ENCODE peak calls at places on chromosomes 12 and 14, in seven cellular contexts. K, X, L, V, S, T and M are unnamed samples.

GRCh38 chr12:121345151-121345810 is 6.9 kb downstream of the ANAPC5 start:
- DNase-seq in K (no peak), X (no peak), L (no peak), V (no peak), S (no peak), T (no peak), M (no peak)

GRCh38 chr14:95979339-95980042 is 59.7 kb upstream of the C14orf132 start:
- DNase-seq in K (no peak), X (no peak), L (no peak), V (no peak), S (no peak), T (no peak), M (no peak)

GRCh38 chr14:77140937-77141591 is 527 bp downstream of the ZDHHC22 start:
- DNase-seq in K (no peak), X (no peak), L (peak), V (peak), S (no peak), T (no peak), M (peak)

GRCh38 chr14:87233266-87233665 is 759.7 kb downstream of the GALC start:
- DNase-seq in K (no peak), X (no peak), L (no peak), V (no peak), S (no peak), T (no peak), M (no peak)

GRCh38 chr12:5441497-5442236 is 9.8 kb downstream of the NTF3 start:
- DNase-seq in K (peak), X (no peak), L (no peak), V (peak), S (no peak), T (peak), M (peak)

GRCh38 chr12:95218164-95218851 is 701 bp downstream of the VEZT start:
- DNase-seq in K (peak), X (no peak), L (peak), V (peak), S (no peak), T (no peak), M (peak)

GRCh38 chr14:78904094-78904493 is 733.9 kb downstream of the NRXN3 start:
- DNase-seq in K (no peak), X (no peak), L (no peak), V (no peak), S (no peak), T (no peak), M (no peak)

GRCh38 chr14:80456200-80456599 is 244.9 kb upstream of the DIO2 start:
- DNase-seq in K (no peak), X (no peak), L (no peak), V (peak), S (no peak), T (no peak), M (no peak)

GRCh38 chr12:75323663-75324062 is 6.5 kb downstream of the CAPS2 start:
- DNase-seq in K (no peak), X (no peak), L (no peak), V (no peak), S (no peak), T (no peak), M (no peak)

GRCh38 chr12:92908108-92908507 is 21.0 kb downstream of the EEA1 start:
- DNase-seq in K (no peak), X (no peak), L (no peak), V (no peak), S (no peak), T (no peak), M (no peak)

GRCh38 chr12:13171921-13172859 is 24.3 kb upstream of the EMP1 start:
- DNase-seq in K (peak), X (no peak), L (peak), V (no peak), S (no peak), T (no peak), M (peak)

GRCh38 chr12:11962795-11963347 is 107.9 kb upstream of the BCL2L14 start:
- DNase-seq in K (no peak), X (no peak), L (no peak), V (no peak), S (no peak), T (no peak), M (peak)

GRCh38 chr12:109696485-109697269 is 16.9 kb upstream of the FAM222A start:
- DNase-seq in K (no peak), X (no peak), L (no peak), V (peak), S (no peak), T (no peak), M (peak)

GRCh38 chr12:43332977-43333649 is 218.9 kb downstream of the ADAMTS20 start:
- DNase-seq in K (no peak), X (no peak), L (no peak), V (peak), S (no peak), T (no peak), M (no peak)

GRCh38 chr12:32801269-32802019 is 45.7 kb upstream of the YARS2 start:
- DNase-seq in K (no peak), X (no peak), L (no peak), V (no peak), S (no peak), T (no peak), M (no peak)

GRCh38 chr14:61385002-61385685 is 63.8 kb downstream of the PRKCH start:
- DNase-seq in K (no peak), X (no peak), L (no peak), V (no peak), S (no peak), T (no peak), M (no peak)

GRCh38 chr14:104769324-104770071 is 16.6 kb downstream of the SIVA1 start:
- DNase-seq in K (no peak), X (no peak), L (no peak), V (no peak), S (no peak), T (no peak), M (no peak)

GRCh38 chr14:21734457-21735074 is 60.9 kb upstream of the OR4E1 start:
- DNase-seq in K (peak), X (no peak), L (peak), V (peak), S (no peak), T (no peak), M (no peak)

GRCh38 chr12:56931474-56931978 is 2.7 kb downstream of the SDR9C7 start:
- DNase-seq in K (peak), X (no peak), L (no peak), V (peak), S (no peak), T (peak), M (no peak)

GRCh38 chr12:45051490-45052105 is 699 bp upstream of the DBX2 start:
- DNase-seq in K (no peak), X (no peak), L (no peak), V (no peak), S (no peak), T (no peak), M (no peak)

GRCh38 chr12:91140660-91141045 is 29.4 kb upstream of the LUM start:
- DNase-seq in K (no peak), X (no peak), L (no peak), V (peak), S (peak), T (peak), M (no peak)

GRCh38 chr14:61780125-61780524 is 17.9 kb downstream of the SNAPC1 start:
- DNase-seq in K (no peak), X (no peak), L (no peak), V (no peak), S (no peak), T (no peak), M (no peak)

GRCh38 chr12:1616233-1617066 is 12.6 kb upstream of the WNT5B start:
- DNase-seq in K (no peak), X (no peak), L (no peak), V (no peak), S (no peak), T (no peak), M (no peak)

GRCh38 chr12:119665164-119665929 is 2.6 kb upstream of the PRKAB1 start:
- DNase-seq in K (no peak), X (no peak), L (no peak), V (no peak), S (no peak), T (no peak), M (no peak)

GRCh38 chr12:120706029-120706428 is 4.2 kb upstream of the UNC119B start:
- DNase-seq in K (no peak), X (no peak), L (no peak), V (no peak), S (no peak), T (no peak), M (no peak)

GRCh38 chr12:3002636-3003035 is 43.4 kb downstream of the TEAD4 start:
- DNase-seq in K (peak), X (no peak), L (no peak), V (no peak), S (no peak), T (no peak), M (no peak)

GRCh38 chr14:102437997-102438922 is 71.3 kb downstream of the ANKRD9 start:
- DNase-seq in K (peak), X (peak), L (peak), V (peak), S (peak), T (peak), M (peak)

GRCh38 chr12:131896811-131897270 is 2.4 kb downstream of the ULK1 start:
- DNase-seq in K (no peak), X (peak), L (no peak), V (no peak), S (no peak), T (peak), M (peak)

GRCh38 chr12:96329018-96329417 is 71.2 kb downstream of the CDK17 start:
- DNase-seq in K (no peak), X (no peak), L (no peak), V (no peak), S (no peak), T (no peak), M (no peak)

GRCh38 chr12:40946612-40947194 is 241.4 kb upstream of the PDZRN4 start:
- DNase-seq in K (no peak), X (no peak), L (peak), V (peak), S (no peak), T (no peak), M (no peak)

GRCh38 chr12:57549909-57550627 is at the start of gene KIF5A:
- DNase-seq in K (no peak), X (no peak), L (peak), V (no peak), S (no peak), T (no peak), M (no peak)

GRCh38 chr14:22099942-22100763 is 426.5 kb upstream of the OR4E1 start:
- DNase-seq in K (peak), X (peak), L (peak), V (peak), S (peak), T (peak), M (peak)

DNA sequence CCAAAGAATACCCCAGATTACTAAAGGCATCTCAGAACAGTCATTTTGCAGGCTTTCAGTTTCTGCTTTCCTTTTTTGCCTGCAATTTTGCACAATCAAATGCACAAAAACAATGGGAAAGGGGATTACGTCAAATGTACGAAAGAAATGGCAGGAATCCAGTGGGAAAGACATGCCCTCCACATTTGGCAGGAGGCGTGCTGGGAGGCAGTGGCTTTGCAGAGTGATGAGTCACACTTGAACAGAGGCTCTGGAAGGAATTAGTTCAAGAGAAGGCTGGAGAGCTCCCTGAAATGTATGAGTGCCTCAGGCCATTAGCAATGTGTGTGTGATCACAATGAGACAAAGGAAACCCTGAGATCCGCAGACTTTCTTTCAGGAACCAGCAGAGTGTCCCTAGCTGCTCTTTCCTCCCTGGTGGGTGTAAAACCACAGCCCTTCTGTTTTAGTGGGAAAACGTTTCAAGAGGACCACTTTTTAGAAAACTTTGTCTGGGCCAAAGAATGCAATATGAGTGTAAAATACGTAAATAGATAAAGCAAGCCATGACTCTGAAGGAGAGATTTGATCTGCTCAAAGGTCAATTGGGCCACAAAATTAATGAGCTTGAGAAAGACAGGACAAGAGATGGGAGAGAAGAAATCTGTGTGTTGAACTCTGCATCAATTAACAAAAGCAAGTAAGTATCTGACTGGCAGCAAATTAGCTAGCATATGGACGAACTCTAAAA is 155.5 kb upstream of the PDE3A start:
- DNase-seq in K (peak), X (peak), L (peak), V (peak), S (peak), T (peak), M (peak)
- H3K4me3 ChIP-seq in K (no peak), X (peak), L (peak), V (no peak), S (peak), T (no peak), M (no peak)

DNA sequence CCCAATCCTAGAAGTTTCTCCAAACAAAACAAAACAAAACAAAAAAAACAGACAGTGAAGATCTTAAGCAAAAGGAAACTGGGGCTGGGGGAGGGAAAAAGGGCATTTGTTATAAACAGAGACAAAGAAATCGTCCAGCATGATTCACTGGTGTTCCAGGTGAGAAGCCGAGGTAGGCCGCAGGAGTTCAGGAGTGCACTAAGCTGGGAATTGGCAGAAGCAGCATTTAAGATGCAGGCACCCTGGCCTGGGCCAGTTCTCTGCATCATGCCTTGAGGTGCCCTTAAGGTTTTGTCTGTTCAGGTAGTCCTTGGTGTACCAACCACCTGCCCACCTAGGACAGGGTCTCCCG is 11.2 kb downstream of the TBX3 start:
- DNase-seq in K (no peak), X (no peak), L (no peak), V (no peak), S (no peak), T (no peak), M (no peak)
- H3K27ac ChIP-seq in K (no peak), X (peak), L (peak), V (peak), S (no peak), T (peak), M (peak)

GRCh38 chr12:16347391-16348298 is at the start of gene MGST1:
- DNase-seq in K (peak), X (peak), L (peak), V (peak), S (peak), T (no peak), M (no peak)

GRCh38 chr12:16349132-16349463 is 1.7 kb downstream of the MGST1 start:
- DNase-seq in K (peak), X (peak), L (peak), V (peak), S (peak), T (peak), M (no peak)

GRCh38 chr12:16346931-16347330 is 514 bp upstream of the MGST1 start:
- DNase-seq in K (no peak), X (no peak), L (peak), V (no peak), S (no peak), T (no peak), M (no peak)

GRCh38 chr12:16350682-16351081 is 3.2 kb downstream of the MGST1 start:
- DNase-seq in K (peak), X (no peak), L (peak), V (peak), S (peak), T (peak), M (no peak)

GRCh38 chr12:16348435-16349131 is 1.1 kb downstream of the MGST1 start:
- DNase-seq in K (no peak), X (no peak), L (no peak), V (peak), S (no peak), T (no peak), M (no peak)
- H3K4me3 ChIP-seq in K (no peak), X (peak), L (peak), V (peak), S (peak), T (peak), M (no peak)

DNA sequence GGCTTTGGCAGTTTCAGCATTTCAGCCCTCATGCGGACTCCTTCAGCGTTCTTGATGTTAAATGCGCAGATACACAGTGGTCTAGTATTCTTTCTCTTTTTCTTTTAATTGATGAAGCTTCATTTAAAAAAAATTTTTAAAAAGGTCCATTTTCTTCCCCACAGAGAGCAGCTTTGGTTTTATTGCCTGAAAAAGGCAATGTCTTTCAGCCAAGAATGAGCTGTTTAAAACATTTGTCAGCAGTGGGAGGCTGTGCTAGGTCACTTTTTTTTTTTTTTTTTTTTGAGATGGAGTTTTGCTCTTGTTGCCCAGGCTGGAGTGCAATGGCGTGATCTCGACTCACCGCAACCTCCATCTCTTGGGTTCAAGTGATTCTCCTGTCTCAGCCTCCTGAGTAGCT is 13.5 kb downstream of the KMT5A start:
- DNase-seq in K (no peak), X (no peak), L (no peak), V (no peak), S (no peak), T (no peak), M (no peak)
- H3K27ac ChIP-seq in K (peak), X (peak), L (no peak), V (peak), S (peak), T (no peak), M (no peak)